ENCODE peak calls at places on chromosomes 1 and 21, in four cellular contexts. O is hepatocyte, A is stomach, X is psoas muscle. V is an unnamed sample. For H3K4me1, the result is how much of the 10 kb centered on the place peaks cover.

GRCh38 chr21:44293551-44294231 is 6.2 kb upstream of the PFKL start:
- DNase-seq in X (peak), O (no peak), A (no peak), V (peak)

GRCh38 chr1:210250998-210251679 is 18.5 kb downstream of the SERTAD4 start:
- DNase-seq in O (peak), A (peak), X (no peak), V (no peak)

GRCh38 chr1:59657873-59658465 is 156.8 kb upstream of the HOOK1 start:
- DNase-seq in A (no peak), X (no peak), O (no peak), V (no peak)

GRCh38 chr1:93448983-93449805 is 1.3 kb downstream of the FNBP1L start:
- DNase-seq in X (no peak), O (peak), A (peak), V (no peak)

GRCh38 chr1:113283914-113284313 is 106.4 kb upstream of the MAGI3 start:
- DNase-seq in O (no peak), X (no peak), A (no peak), V (no peak)

GRCh38 chr1:10200620-10201019 is 9.8 kb upstream of the KIF1B start:
- DNase-seq in O (no peak), A (no peak), X (no peak), V (no peak)

GRCh38 chr1:45557422-45557944 is 6.9 kb downstream of the AKR1A1 start:
- DNase-seq in X (no peak), A (peak), O (no peak), V (no peak)

GRCh38 chr1:240350910-240351331 is 259.2 kb downstream of the FMN2 start:
- DNase-seq in O (no peak), X (no peak), A (no peak), V (no peak)

GRCh38 chr1:169118227-169118626 is 11.7 kb downstream of the ATP1B1 start:
- DNase-seq in O (no peak), A (no peak), X (no peak), V (no peak)

GRCh38 chr1:230982698-230983097 is 3.8 kb downstream of the ARV1 start:
- DNase-seq in A (no peak), X (no peak), O (no peak), V (no peak)

GRCh38 chr1:152582647-152583046 is 2.3 kb upstream of the LCE3D start:
- DNase-seq in A (no peak), X (no peak), O (no peak), V (no peak)

GRCh38 chr1:247421074-247421473 is 5.1 kb downstream of the NLRP3 start:
- DNase-seq in A (no peak), O (no peak), X (no peak), V (no peak)

GRCh38 chr1:201827321-201828281 is 1.4 kb upstream of the IPO9 start:
- DNase-seq in O (no peak), X (no peak), A (no peak), V (no peak)

GRCh38 chr1:117416004-117416403 is 48.8 kb downstream of the MAN1A2 start:
- DNase-seq in A (no peak), O (no peak), X (no peak), V (no peak)

DNA sequence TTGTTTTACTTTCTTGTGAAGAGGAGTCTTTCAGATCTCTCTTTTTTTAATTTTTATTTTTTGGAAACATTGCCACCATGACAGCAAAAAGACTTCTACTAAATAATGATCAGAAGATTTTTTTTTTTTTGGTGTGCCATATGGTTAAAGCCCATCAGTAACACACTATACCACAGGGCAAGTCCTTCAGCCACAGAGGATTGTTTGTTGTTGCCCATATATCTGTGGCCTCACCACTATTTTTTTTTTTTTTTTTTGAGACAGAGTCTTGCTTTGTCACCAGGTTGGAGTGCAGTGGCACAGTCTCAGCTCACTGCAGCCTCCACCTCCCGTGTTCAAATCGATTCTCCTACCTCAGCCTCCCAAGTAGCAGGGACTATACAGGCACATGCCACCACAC is 29.2 kb downstream of the UAP1 start:
- DNase-seq in A (no peak), X (no peak), O (no peak), V (no peak)
- H3K4me1 ChIP-seq in A (under half), X (under half), O (under half), V (under half)

GRCh38 chr1:203228670-203229069 is 803 bp downstream of the CHIT1 start:
- DNase-seq in A (no peak), O (no peak), X (no peak), V (no peak)
- H3K4me3 ChIP-seq in A (no peak), O (no peak), X (no peak), V (no peak)

GRCh38 chr1:160624464-160624863 is 22.4 kb downstream of the SLAMF1 start:
- DNase-seq in O (no peak), X (no peak), A (no peak), V (no peak)
- H3K4me1 ChIP-seq in O (under half), X (under half), A (under half), V (half or more)

GRCh38 chr1:225655509-225656258 is 2.8 kb upstream of the ENAH start:
- DNase-seq in X (peak), O (peak), A (peak), V (no peak)

GRCh38 chr1:225657462-225657989 is 4.6 kb upstream of the ENAH start:
- DNase-seq in O (no peak), A (no peak), X (no peak), V (no peak)

GRCh38 chr1:225660544-225660946 is 7.6 kb upstream of the ENAH start:
- DNase-seq in O (no peak), A (no peak), X (no peak), V (no peak)

GRCh38 chr1:225654688-225655508 is 2.0 kb upstream of the ENAH start:
- DNase-seq in O (no peak), X (no peak), A (no peak), V (no peak)

DNA sequence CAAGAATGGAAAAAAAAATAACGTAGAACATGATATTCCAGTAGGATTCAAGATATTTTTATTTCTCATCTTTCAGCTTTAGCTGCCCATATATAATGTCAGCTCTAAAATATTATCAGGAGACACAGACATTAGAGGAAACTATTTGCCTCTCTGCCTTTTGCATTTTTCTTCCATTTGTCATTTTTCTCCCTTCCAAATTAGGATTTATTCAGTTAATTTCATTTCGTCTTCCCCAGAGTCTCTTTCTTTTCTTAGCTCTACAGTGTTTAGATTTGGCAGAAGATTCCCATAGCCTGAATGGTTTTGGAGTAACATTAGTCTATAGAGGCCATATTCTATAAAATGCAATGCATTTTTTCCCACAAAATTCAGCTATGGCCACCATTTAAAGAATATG is 5.1 kb upstream of the ENAH start:
- DNase-seq in X (no peak), O (no peak), A (no peak), V (no peak)
- H3K4me3 ChIP-seq in X (no peak), O (no peak), A (no peak), V (no peak)

GRCh38 chr1:156663178-156663577 is 14.0 kb downstream of the NES start:
- DNase-seq in X (peak), A (no peak), O (peak), V (no peak)
- H3K4me1 ChIP-seq in X (half or more), A (half or more), O (half or more), V (under half)

GRCh38 chr1:39034114-39034654 is 8.0 kb downstream of the NDUFS5 start:
- DNase-seq in A (no peak), X (no peak), O (no peak), V (no peak)
- H3K4me3 ChIP-seq in A (no peak), X (no peak), O (no peak), V (peak)

GRCh38 chr1:197272791-197273190 is 4.7 kb downstream of the CRB1 start:
- DNase-seq in A (no peak), O (no peak), X (no peak), V (no peak)
- H3K4me1 ChIP-seq in A (under half), O (under half), X (under half), V (under half)

DNA sequence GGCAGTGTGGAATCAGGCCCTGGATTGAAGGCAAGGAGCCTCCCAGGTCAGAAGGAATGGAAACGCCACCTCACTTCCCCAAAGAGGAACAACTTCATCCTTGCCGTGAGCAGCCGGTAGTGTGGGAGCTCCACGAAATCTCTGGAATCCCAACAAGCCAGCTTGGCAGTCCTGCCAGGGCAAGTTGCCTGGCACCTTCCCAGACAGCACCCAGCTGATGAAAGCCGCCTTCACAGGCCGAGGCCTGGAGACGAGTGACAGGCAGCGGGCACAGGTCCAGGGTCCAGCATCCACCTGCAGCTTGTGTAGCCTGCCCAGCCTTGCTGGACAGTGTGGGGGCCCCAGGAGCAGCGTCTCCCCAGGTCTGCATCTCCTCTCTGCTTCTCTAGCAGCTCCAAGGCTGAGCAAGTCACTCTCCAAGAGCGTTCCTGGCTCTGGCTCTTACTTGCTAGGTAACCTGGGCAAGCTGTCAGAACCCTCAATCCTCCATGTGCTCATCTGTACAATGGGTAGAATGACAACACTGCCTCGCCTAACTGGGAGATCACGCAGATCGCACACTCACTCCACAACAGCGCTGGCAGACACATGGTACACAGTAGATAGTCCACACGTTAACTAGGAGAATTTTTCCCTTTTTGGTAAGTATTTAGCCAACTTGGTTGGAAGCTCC is 43.0 kb downstream of the ACOT7 start:
- DNase-seq in X (peak), O (no peak), A (peak), V (no peak)
- H3K4me3 ChIP-seq in X (no peak), O (no peak), A (no peak), V (no peak)

DNA sequence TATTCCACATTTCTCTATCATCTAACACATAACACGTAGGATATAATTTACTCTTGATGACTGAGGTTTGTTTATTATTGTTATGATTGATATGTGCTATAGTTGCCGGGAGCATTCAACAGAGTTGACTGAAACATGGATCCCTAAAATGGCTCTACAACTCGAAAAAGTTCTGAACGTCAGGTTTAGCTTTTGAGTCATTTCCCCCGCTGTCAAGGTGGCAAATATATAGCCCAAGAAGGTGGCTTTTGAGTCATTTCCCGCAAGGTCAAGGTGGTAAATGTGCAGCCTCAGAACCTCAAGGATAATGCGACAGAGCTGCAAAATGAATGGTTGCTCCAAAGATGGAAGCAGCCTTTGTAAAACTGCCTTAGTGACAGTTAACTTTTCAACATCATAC is 104.0 kb downstream of the NIBAN1 start:
- DNase-seq in A (no peak), O (no peak), X (no peak), V (no peak)
- H3K4me1 ChIP-seq in A (under half), O (under half), X (under half), V (under half)

GRCh38 chr1:26789612-26789865 is 1.8 kb downstream of the PIGV start:
- DNase-seq in O (no peak), A (no peak), X (no peak), V (no peak)
- H3K4me3 ChIP-seq in O (no peak), A (no peak), X (no peak), V (peak)